ENCODE peak calls at places on chromosomes 1 and 21, in four cellular contexts. U is progenitor cell of endocrine pancreas, T is fibroblast of lung, M is heart right ventricle. C is an unnamed sample.

GRCh38 chr1:57632401-57632800 is 208.5 kb upstream of the DAB1 start:
- DNase-seq in U (no peak), T (peak), M (no peak), C (peak)

GRCh38 chr1:103367186-103367585 is 158.3 kb upstream of the RNPC3 start:
- DNase-seq in U (no peak), T (peak), M (no peak), C (no peak)

GRCh38 chr21:32994305-32994704 is 31.4 kb upstream of the OLIG2 start:
- DNase-seq in U (no peak), T (peak), M (no peak), C (peak)

GRCh38 chr1:24717867-24718650 is 27.2 kb upstream of the CLIC4 start:
- DNase-seq in U (no peak), T (no peak), M (no peak), C (no peak)

GRCh38 chr1:24926596-24927249 is 3.4 kb downstream of the RUNX3 start:
- DNase-seq in U (no peak), T (no peak), M (no peak), C (no peak)

GRCh38 chr1:206814716-206815341 is 42.5 kb upstream of the IL10 start:
- DNase-seq in U (no peak), T (peak), M (no peak), C (peak)

GRCh38 chr21:41186763-41187536 is 19.0 kb downstream of the BACE2 start:
- DNase-seq in U (no peak), T (no peak), M (no peak), C (no peak)

GRCh38 chr1:87044840-87045239 is 130.4 kb downstream of the HS2ST1 start:
- DNase-seq in U (no peak), T (no peak), M (no peak), C (no peak)

GRCh38 chr1:57889686-57890360 is 466.0 kb upstream of the DAB1 start:
- DNase-seq in U (no peak), T (peak), M (no peak), C (no peak)

GRCh38 chr1:55580845-55581332 is 365.7 kb upstream of the USP24 start:
- DNase-seq in U (no peak), T (peak), M (no peak), C (peak)

GRCh38 chr1:220498188-220498587 is 29.7 kb upstream of the MARK1 start:
- DNase-seq in U (no peak), T (peak), M (no peak), C (no peak)

GRCh38 chr1:57411262-57411661 is 12.6 kb downstream of the DAB1 start:
- DNase-seq in U (no peak), T (peak), M (peak), C (no peak)

GRCh38 chr1:33438364-33439145 is 7.7 kb upstream of the PHC2 start:
- DNase-seq in U (no peak), T (no peak), M (no peak), C (no peak)

GRCh38 chr1:4778056-4778455 is 123.6 kb downstream of the AJAP1 start:
- DNase-seq in U (no peak), T (no peak), M (no peak), C (no peak)

GRCh38 chr1:43622471-43622870 is 27.5 kb upstream of the KDM4A start:
- DNase-seq in U (no peak), T (peak), M (no peak), C (no peak)

GRCh38 chr1:206581571-206581981 is 30.7 kb downstream of the EIF2D start:
- DNase-seq in U (no peak), T (no peak), M (peak), C (no peak)

GRCh38 chr1:237042892-237043576 is 1.1 kb downstream of the RYR2 start:
- DNase-seq in U (peak), T (peak), M (peak), C (no peak)

GRCh38 chr1:191290441-191290840 is 812.8 kb upstream of the BRINP3 start:
- DNase-seq in U (no peak), T (no peak), M (no peak), C (no peak)

GRCh38 chr1:117284408-117285215 is 73.9 kb upstream of the VTCN1 start:
- DNase-seq in U (no peak), T (peak), M (no peak), C (peak)
- TF ChIP-seq CTCF in U (peak), T (peak), M (peak), C (peak)

DNA sequence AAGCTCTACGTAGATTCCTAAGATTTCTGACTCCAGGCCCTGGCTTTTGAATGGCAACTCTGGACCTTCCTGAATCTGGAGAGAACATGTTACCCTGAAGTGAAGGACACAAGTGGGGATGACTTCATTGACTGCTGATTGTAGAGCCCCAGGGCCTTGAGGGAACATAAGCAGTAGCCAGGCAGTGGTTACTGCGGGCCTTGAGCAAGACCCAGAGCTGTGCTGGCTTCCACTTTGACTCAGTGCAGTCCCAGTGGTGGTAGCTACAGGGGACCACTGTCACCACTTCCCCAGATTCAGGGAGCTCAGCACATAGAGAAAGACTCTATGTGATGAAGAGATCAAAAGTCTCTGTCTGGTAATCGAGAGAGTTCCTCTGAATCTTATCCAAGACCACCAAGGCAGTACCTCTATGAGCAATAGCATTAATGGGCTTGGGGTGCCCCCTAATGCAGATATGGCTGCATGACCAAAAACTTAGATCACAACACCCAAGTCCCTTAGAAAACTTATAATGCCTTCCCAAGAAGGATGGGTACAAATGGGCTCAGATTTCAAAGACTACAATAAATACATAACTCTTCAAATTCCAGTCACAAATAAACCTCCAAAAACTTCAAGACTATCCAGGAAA is 1278.3 kb downstream of the AMY1C start:
- DNase-seq in U (no peak), T (no peak), M (no peak), C (no peak)
- TF ChIP-seq CTCF in U (peak), T (no peak), M (no peak), C (no peak)

GRCh38 chr1:40978886-40979240 is 633 bp upstream of the CTPS1 start:
- DNase-seq in U (no peak), T (no peak), M (no peak), C (no peak)

GRCh38 chr1:40977721-40978120 is 1.8 kb upstream of the CTPS1 start:
- DNase-seq in U (no peak), T (peak), M (no peak), C (peak)

GRCh38 chr1:40980068-40980452 is 564 bp downstream of the CTPS1 start:
- DNase-seq in U (no peak), T (no peak), M (no peak), C (no peak)

GRCh38 chr1:40980453-40981121 is 1.1 kb downstream of the CTPS1 start:
- DNase-seq in U (no peak), T (peak), M (no peak), C (no peak)

GRCh38 chr1:40979241-40980067 is at the start of gene CTPS1:
- DNase-seq in U (peak), T (peak), M (peak), C (peak)
- TF ChIP-seq CTCF in U (peak), T (no peak), M (no peak), C (no peak)

GRCh38 chr1:26279598-26280332 is at the start of gene SH3BGRL3:
- DNase-seq in U (peak), T (peak), M (peak), C (peak)
- TF ChIP-seq CTCF in U (peak), T (peak), M (peak), C (peak)

C was measured in fibroblast of pulmonary artery.